ENCODE peak calls at places on chromosomes 7 and 10, in eight cellular contexts. One of them, this sample, is unnamed.

GRCh38 chr7:144534655-144535395 is 131.3 kb upstream of the NOBOX start:
- DNase-seq in Ammon's horn: no peak
- DNase-seq in activated CD4-positive, alpha-beta T cell treated with anti-CD3 and anti-CD28 coated beads, Interleukin-2, amount 50 U/mL, for 1 hour: no peak
- DNase-seq in A172: no peak
- DNase-seq in mesendoderm: peak
- DNase-seq in GDM1: no peak
- DNase-seq in SJCRH30: no peak
- DNase-seq in SW480: no peak
- DNase-seq in this sample: no peak

GRCh38 chr10:48236199-48236621 is 38.3 kb downstream of the FRMPD2 start:
- DNase-seq in SW480: no peak
- DNase-seq in mesendoderm: no peak
- DNase-seq in SJCRH30: no peak
- DNase-seq in activated CD4-positive, alpha-beta T cell treated with anti-CD3 and anti-CD28 coated beads, Interleukin-2, amount 50 U/mL, for 1 hour: no peak
- DNase-seq in Ammon's horn: no peak
- DNase-seq in A172: no peak
- DNase-seq in GDM1: no peak
- DNase-seq in this sample: no peak

GRCh38 chr10:79221110-79222051 is 125.9 kb upstream of the PPIF start:
- DNase-seq in A172: no peak
- DNase-seq in mesendoderm: peak
- DNase-seq in activated CD4-positive, alpha-beta T cell treated with anti-CD3 and anti-CD28 coated beads, Interleukin-2, amount 50 U/mL, for 1 hour: no peak
- DNase-seq in SJCRH30: no peak
- DNase-seq in SW480: no peak
- DNase-seq in GDM1: no peak
- DNase-seq in Ammon's horn: peak
- DNase-seq in this sample: no peak

GRCh38 chr7:144780071-144780608 is 55.7 kb downstream of the TPK1 start:
- DNase-seq in A172: no peak
- DNase-seq in mesendoderm: peak
- DNase-seq in SJCRH30: no peak
- DNase-seq in SW480: no peak
- DNase-seq in GDM1: no peak
- DNase-seq in activated CD4-positive, alpha-beta T cell treated with anti-CD3 and anti-CD28 coated beads, Interleukin-2, amount 50 U/mL, for 1 hour: no peak
- DNase-seq in Ammon's horn: no peak
- DNase-seq in this sample: no peak

GRCh38 chr7:100155553-100156317 is 2.8 kb downstream of the TRAPPC14 start:
- DNase-seq in SW480: no peak
- DNase-seq in mesendoderm: no peak
- DNase-seq in activated CD4-positive, alpha-beta T cell treated with anti-CD3 and anti-CD28 coated beads, Interleukin-2, amount 50 U/mL, for 1 hour: no peak
- DNase-seq in SJCRH30: no peak
- DNase-seq in A172: no peak
- DNase-seq in Ammon's horn: no peak
- DNase-seq in GDM1: no peak
- DNase-seq in this sample: no peak

GRCh38 chr7:99311702-99312101 is 14.0 kb upstream of the ARPC1A start:
- DNase-seq in Ammon's horn: no peak
- DNase-seq in activated CD4-positive, alpha-beta T cell treated with anti-CD3 and anti-CD28 coated beads, Interleukin-2, amount 50 U/mL, for 1 hour: no peak
- DNase-seq in SJCRH30: no peak
- DNase-seq in mesendoderm: no peak
- DNase-seq in A172: no peak
- DNase-seq in GDM1: no peak
- DNase-seq in SW480: no peak
- DNase-seq in this sample: no peak

GRCh38 chr10:36110097-36110496 is 468.0 kb upstream of the FZD8 start:
- DNase-seq in mesendoderm: no peak
- DNase-seq in activated CD4-positive, alpha-beta T cell treated with anti-CD3 and anti-CD28 coated beads, Interleukin-2, amount 50 U/mL, for 1 hour: no peak
- DNase-seq in SJCRH30: no peak
- DNase-seq in SW480: no peak
- DNase-seq in A172: no peak
- DNase-seq in Ammon's horn: no peak
- DNase-seq in GDM1: no peak
- DNase-seq in this sample: no peak

GRCh38 chr10:102413053-102413705 is 5.4 kb downstream of the PSD start:
- DNase-seq in SW480: no peak
- DNase-seq in activated CD4-positive, alpha-beta T cell treated with anti-CD3 and anti-CD28 coated beads, Interleukin-2, amount 50 U/mL, for 1 hour: no peak
- DNase-seq in mesendoderm: peak
- DNase-seq in GDM1: no peak
- DNase-seq in Ammon's horn: peak
- DNase-seq in SJCRH30: peak
- DNase-seq in A172: peak
- DNase-seq in this sample: no peak

GRCh38 chr10:132010484-132010883 is 28.8 kb upstream of the BNIP3 start:
- DNase-seq in mesendoderm: no peak
- DNase-seq in activated CD4-positive, alpha-beta T cell treated with anti-CD3 and anti-CD28 coated beads, Interleukin-2, amount 50 U/mL, for 1 hour: no peak
- DNase-seq in Ammon's horn: no peak
- DNase-seq in A172: no peak
- DNase-seq in SW480: no peak
- DNase-seq in SJCRH30: no peak
- DNase-seq in GDM1: no peak
- DNase-seq in this sample: no peak

This sample was measured in stimulated activated effector memory CD8-positive, alpha-beta T cell treated with anti-CD3 and anti-CD28 coated beads, Interleukin-12 subunit alpha, Interleukin-12 subunit beta, amount 100 ng/mL, for 72 hours.